ENCODE peak calls at places on chromosomes 2 and 18, in four cellular contexts. H, F, J and Y are unnamed samples.

GRCh38 chr18:42182728-42183700 is 228.0 kb downstream of the PIK3C3 start:
- DNase-seq in H (peak), F (no peak), J (no peak), Y (no peak)

GRCh38 chr2:98507940-98508689 is 63.5 kb downstream of the INPP4A start:
- DNase-seq in H (no peak), F (no peak), J (no peak), Y (no peak)

GRCh38 chr2:228446732-228447131 is 265.2 kb upstream of the SPHKAP start:
- DNase-seq in H (peak), F (no peak), J (no peak), Y (no peak)

GRCh38 chr2:131413785-131414184 is 49.8 kb upstream of the RAB6D start:
- DNase-seq in H (no peak), F (no peak), J (no peak), Y (no peak)

GRCh38 chr18:70380915-70381896 is 92.4 kb downstream of the SOCS6 start:
- DNase-seq in H (no peak), F (peak), J (no peak), Y (no peak)

GRCh38 chr2:181393472-181393871 is 63.7 kb upstream of the ITGA4 start:
- DNase-seq in H (peak), F (no peak), J (no peak), Y (no peak)

GRCh38 chr18:39571511-39571910 is 2005.9 kb upstream of the CELF4 start:
- DNase-seq in H (peak), F (peak), J (no peak), Y (no peak)

GRCh38 chr18:69367104-69367503 is 33.6 kb upstream of the DOK6 start:
- DNase-seq in H (no peak), F (no peak), J (no peak), Y (no peak)

DNA sequence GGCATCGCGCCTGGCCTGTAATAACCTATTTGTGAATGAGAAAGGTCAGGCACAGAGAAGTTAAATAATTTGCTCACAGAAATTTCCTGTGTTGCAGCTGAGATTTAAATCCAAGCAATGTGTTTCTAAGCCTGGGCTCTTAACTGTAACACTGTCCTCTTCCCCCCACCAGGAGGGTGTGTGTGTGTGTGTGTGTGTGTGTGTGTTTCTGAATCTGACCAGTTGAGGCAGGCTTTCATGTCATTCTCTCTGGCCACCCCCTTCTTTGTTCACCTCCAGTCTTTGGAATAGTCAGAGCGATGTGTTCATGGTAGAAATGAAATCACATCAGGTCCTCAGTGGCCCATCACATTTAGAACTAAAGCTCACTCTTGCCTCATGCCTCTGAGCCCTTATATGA is 81.2 kb downstream of the NEDD4L start:
- DNase-seq in H (no peak), F (no peak), J (no peak), Y (no peak)
- TF ChIP-seq CTCF in H (no peak), F (peak), J (no peak), Y (no peak)

GRCh38 chr2:3594493-3595281 is at the start of gene COLEC11:
- DNase-seq in H (peak), F (peak), J (no peak), Y (no peak)
- TF ChIP-seq CTCF in H (peak), F (peak), J (no peak), Y (no peak)

GRCh38 chr2:120804446-120804845 is 68.8 kb downstream of the GLI2 start:
- DNase-seq in H (no peak), F (no peak), J (no peak), Y (no peak)

GRCh38 chr2:120802161-120802560 is 66.5 kb downstream of the GLI2 start:
- DNase-seq in H (peak), F (no peak), J (no peak), Y (no peak)

GRCh38 chr2:120805011-120805410 is 69.3 kb downstream of the GLI2 start:
- DNase-seq in H (no peak), F (no peak), J (no peak), Y (no peak)

GRCh38 chr2:120803764-120804335 is 68.2 kb downstream of the GLI2 start:
- DNase-seq in H (no peak), F (no peak), J (no peak), Y (no peak)

GRCh38 chr2:120803085-120803484 is 67.4 kb downstream of the GLI2 start:
- DNase-seq in H (no peak), F (no peak), J (no peak), Y (no peak)
- TF ChIP-seq CTCF in H (no peak), F (no peak), J (no peak), Y (no peak)

GRCh38 chr2:229752970-229753729 is 38.8 kb upstream of the DNER start:
- DNase-seq in H (no peak), F (no peak), J (no peak), Y (no peak)

GRCh38 chr2:229748950-229749349 is 34.6 kb upstream of the DNER start:
- DNase-seq in H (no peak), F (peak), J (no peak), Y (no peak)
- TF ChIP-seq CTCF in H (no peak), F (peak), J (no peak), Y (no peak)

DNA sequence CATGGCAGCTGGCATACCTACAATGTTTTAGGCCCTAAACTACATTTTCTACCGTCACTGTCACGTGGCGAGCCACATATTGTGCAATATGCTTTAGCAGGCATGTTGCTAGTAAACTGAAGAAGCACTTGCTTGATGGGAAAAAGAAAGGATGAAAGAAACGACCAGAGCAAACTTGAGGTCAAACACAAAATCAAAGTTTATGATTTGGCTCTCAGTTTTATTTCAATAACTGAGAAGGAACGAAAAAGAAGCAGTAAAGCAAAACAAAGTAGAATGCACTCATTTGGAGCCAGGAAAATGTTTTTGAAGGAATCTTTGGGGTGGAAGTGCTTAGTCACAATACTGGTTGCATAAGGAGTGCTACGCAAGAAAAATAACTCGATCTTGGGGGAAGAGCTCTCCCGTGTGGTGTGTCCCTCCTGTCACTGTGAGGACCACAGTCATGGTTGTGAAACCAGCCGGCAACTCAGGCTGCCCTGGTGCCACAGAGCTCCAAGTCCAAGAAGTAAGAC is 349.8 kb downstream of the RBM43 start:
- DNase-seq in H (peak), F (peak), J (no peak), Y (no peak)
- TF ChIP-seq CTCF in H (no peak), F (peak), J (no peak), Y (no peak)

GRCh38 chr2:178450574-178451429 is at the start of the genes PJVK and PRKRA:
- DNase-seq in H (peak), F (peak), J (peak), Y (peak)
- TF ChIP-seq CTCF in H (no peak), F (no peak), J (no peak), Y (no peak)

DNA sequence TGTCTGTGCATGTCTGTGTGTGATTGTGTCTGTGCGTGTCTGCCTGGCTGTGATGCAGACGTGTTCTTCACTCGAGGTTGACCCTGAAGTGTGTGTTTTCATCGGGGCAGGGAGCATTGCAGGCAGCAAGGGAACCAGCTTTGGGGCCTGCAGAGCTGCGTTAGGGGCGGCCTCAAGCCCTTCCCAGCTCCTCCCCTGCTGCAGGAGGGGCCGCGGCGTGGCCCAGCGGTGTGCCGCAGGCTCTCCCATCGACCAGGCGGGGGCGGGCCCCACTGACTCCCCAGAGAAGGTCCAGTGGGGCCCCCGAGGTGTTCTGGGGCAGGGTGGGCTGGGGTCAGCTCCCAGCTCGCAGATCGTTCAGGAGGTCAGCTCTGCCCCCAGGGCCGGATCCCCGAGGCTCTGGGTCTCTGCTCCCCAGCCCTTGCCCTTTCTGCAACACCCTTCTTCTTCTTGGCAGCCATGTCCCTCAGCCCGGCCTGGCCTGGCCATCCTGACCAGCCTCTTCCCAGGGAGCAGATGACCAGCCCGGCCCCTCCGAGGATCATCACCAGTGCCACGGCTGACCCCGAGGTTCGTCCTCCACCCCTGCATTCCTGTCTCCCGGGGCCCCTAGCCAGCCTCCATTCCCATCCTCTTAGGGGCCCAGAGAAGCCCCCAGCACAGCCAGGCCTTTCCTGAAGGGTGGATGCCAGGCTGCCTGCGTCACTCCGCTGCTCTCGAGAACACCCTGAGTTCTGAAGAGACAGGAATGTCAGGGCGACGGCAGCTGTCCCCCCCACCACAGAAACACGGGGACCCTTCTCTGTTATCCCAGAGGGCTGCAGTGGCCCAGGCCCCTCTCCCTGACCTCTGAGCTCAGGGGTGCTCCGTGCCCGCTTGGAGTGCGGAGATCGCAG is 11.1 kb upstream of the KLHL30 start:
- DNase-seq in H (peak), F (peak), J (no peak), Y (no peak)
- TF ChIP-seq CTCF in H (no peak), F (no peak), J (no peak), Y (no peak)